ENCODE peak calls at places on chromosomes 2 and 18, in eight cellular contexts. One of them, this sample, is unnamed.

GRCh38 chr2:95356821-95357700 is 45.4 kb upstream of the FAHD2A start:
- DNase-seq in colonic mucosa: peak
- DNase-seq in OCI-LY7: no peak
- DNase-seq in IMR-90: no peak
- DNase-seq in CD4-positive, alpha-beta memory T cell: no peak
- DNase-seq in fibroblast of lung: no peak
- DNase-seq in CD8-positive, alpha-beta memory T cell: no peak
- DNase-seq in AG10803: no peak
- DNase-seq in this sample: no peak

GRCh38 chr2:289362-290089 is 1.6 kb upstream of the ALKAL2 start:
- DNase-seq in colonic mucosa: peak
- DNase-seq in OCI-LY7: no peak
- DNase-seq in IMR-90: peak
- DNase-seq in CD4-positive, alpha-beta memory T cell: peak
- DNase-seq in fibroblast of lung: peak
- DNase-seq in CD8-positive, alpha-beta memory T cell: no peak
- DNase-seq in AG10803: peak
- DNase-seq in this sample: peak

GRCh38 chr2:6780765-6781274 is 84.9 kb downstream of the CMPK2 start:
- DNase-seq in colonic mucosa: peak
- DNase-seq in OCI-LY7: peak
- DNase-seq in IMR-90: peak
- DNase-seq in CD4-positive, alpha-beta memory T cell: no peak
- DNase-seq in fibroblast of lung: peak
- DNase-seq in CD8-positive, alpha-beta memory T cell: no peak
- DNase-seq in AG10803: peak
- DNase-seq in this sample: peak

GRCh38 chr18:9731380-9731779 is 23.3 kb downstream of the RAB31 start:
- DNase-seq in colonic mucosa: no peak
- DNase-seq in OCI-LY7: no peak
- DNase-seq in IMR-90: peak
- DNase-seq in CD4-positive, alpha-beta memory T cell: no peak
- DNase-seq in fibroblast of lung: peak
- DNase-seq in CD8-positive, alpha-beta memory T cell: no peak
- DNase-seq in AG10803: peak
- DNase-seq in this sample: peak

GRCh38 chr2:191298306-191298705 is 53.1 kb downstream of the MYO1B start:
- DNase-seq in colonic mucosa: no peak
- DNase-seq in OCI-LY7: no peak
- DNase-seq in IMR-90: peak
- DNase-seq in CD4-positive, alpha-beta memory T cell: no peak
- DNase-seq in fibroblast of lung: no peak
- DNase-seq in CD8-positive, alpha-beta memory T cell: no peak
- DNase-seq in AG10803: peak
- DNase-seq in this sample: no peak

GRCh38 chr2:207227062-207227748 is 61.5 kb upstream of the KLF7 start:
- DNase-seq in colonic mucosa: no peak
- DNase-seq in OCI-LY7: no peak
- DNase-seq in IMR-90: peak
- DNase-seq in CD4-positive, alpha-beta memory T cell: no peak
- DNase-seq in fibroblast of lung: peak
- DNase-seq in CD8-positive, alpha-beta memory T cell: no peak
- DNase-seq in AG10803: peak
- DNase-seq in this sample: peak

GRCh38 chr2:226611944-226612318 is 187.7 kb downstream of the IRS1 start:
- DNase-seq in colonic mucosa: no peak
- DNase-seq in OCI-LY7: no peak
- DNase-seq in IMR-90: peak
- DNase-seq in CD4-positive, alpha-beta memory T cell: no peak
- DNase-seq in fibroblast of lung: peak
- DNase-seq in CD8-positive, alpha-beta memory T cell: no peak
- DNase-seq in AG10803: peak
- DNase-seq in this sample: no peak

GRCh38 chr2:67945976-67946375 is 116.8 kb downstream of the C1D start:
- DNase-seq in colonic mucosa: no peak
- DNase-seq in OCI-LY7: no peak
- DNase-seq in IMR-90: no peak
- DNase-seq in CD4-positive, alpha-beta memory T cell: no peak
- DNase-seq in fibroblast of lung: no peak
- DNase-seq in CD8-positive, alpha-beta memory T cell: no peak
- DNase-seq in AG10803: peak
- DNase-seq in this sample: no peak

GRCh38 chr2:233822781-233823730 is 31.3 kb downstream of the HJURP start:
- DNase-seq in colonic mucosa: no peak
- DNase-seq in OCI-LY7: no peak
- DNase-seq in IMR-90: no peak
- DNase-seq in CD4-positive, alpha-beta memory T cell: no peak
- DNase-seq in fibroblast of lung: no peak
- DNase-seq in CD8-positive, alpha-beta memory T cell: no peak
- DNase-seq in AG10803: no peak
- DNase-seq in this sample: no peak

GRCh38 chr2:47657886-47658577 is 124.9 kb upstream of the MSH6 start:
- DNase-seq in colonic mucosa: no peak
- DNase-seq in OCI-LY7: peak
- DNase-seq in IMR-90: no peak
- DNase-seq in CD4-positive, alpha-beta memory T cell: no peak
- DNase-seq in fibroblast of lung: no peak
- DNase-seq in CD8-positive, alpha-beta memory T cell: no peak
- DNase-seq in AG10803: no peak
- DNase-seq in this sample: no peak

GRCh38 chr2:241358470-241358869 is 2.4 kb downstream of the FARP2 start:
- DNase-seq in colonic mucosa: no peak
- DNase-seq in OCI-LY7: peak
- DNase-seq in IMR-90: no peak
- DNase-seq in CD4-positive, alpha-beta memory T cell: no peak
- DNase-seq in fibroblast of lung: no peak
- DNase-seq in CD8-positive, alpha-beta memory T cell: no peak
- DNase-seq in AG10803: no peak
- DNase-seq in this sample: peak

GRCh38 chr2:113847144-113847543 is 42.7 kb upstream of the ACTR3 start:
- DNase-seq in colonic mucosa: no peak
- DNase-seq in OCI-LY7: no peak
- DNase-seq in IMR-90: peak
- DNase-seq in CD4-positive, alpha-beta memory T cell: no peak
- DNase-seq in fibroblast of lung: peak
- DNase-seq in CD8-positive, alpha-beta memory T cell: no peak
- DNase-seq in AG10803: peak
- DNase-seq in this sample: peak

GRCh38 chr2:171923206-171923605 is 945 bp downstream of the HAT1 start:
- DNase-seq in colonic mucosa: peak
- DNase-seq in OCI-LY7: peak
- DNase-seq in IMR-90: peak
- DNase-seq in CD4-positive, alpha-beta memory T cell: no peak
- DNase-seq in fibroblast of lung: peak
- DNase-seq in CD8-positive, alpha-beta memory T cell: no peak
- DNase-seq in AG10803: peak
- DNase-seq in this sample: peak

GRCh38 chr2:238645095-238645494 is 202.8 kb upstream of the TWIST2 start:
- DNase-seq in colonic mucosa: no peak
- DNase-seq in OCI-LY7: no peak
- DNase-seq in IMR-90: no peak
- DNase-seq in CD4-positive, alpha-beta memory T cell: no peak
- DNase-seq in fibroblast of lung: no peak
- DNase-seq in CD8-positive, alpha-beta memory T cell: no peak
- DNase-seq in AG10803: no peak
- DNase-seq in this sample: no peak
- H3K4me3 ChIP-seq in colonic mucosa: no peak
- H3K4me3 ChIP-seq in OCI-LY7: no peak
- H3K4me3 ChIP-seq in IMR-90: no peak
- H3K4me3 ChIP-seq in CD4-positive, alpha-beta memory T cell: no peak
- H3K4me3 ChIP-seq in fibroblast of lung: no peak
- H3K4me3 ChIP-seq in CD8-positive, alpha-beta memory T cell: no peak
- H3K4me3 ChIP-seq in AG10803: no peak
- H3K4me3 ChIP-seq in this sample: no peak

GRCh38 chr2:65054749-65055426 is 1.3 kb upstream of the CEP68 start:
- DNase-seq in colonic mucosa: no peak
- DNase-seq in OCI-LY7: no peak
- DNase-seq in IMR-90: no peak
- DNase-seq in CD4-positive, alpha-beta memory T cell: no peak
- DNase-seq in fibroblast of lung: no peak
- DNase-seq in CD8-positive, alpha-beta memory T cell: no peak
- DNase-seq in AG10803: no peak
- DNase-seq in this sample: no peak
- H3K4me3 ChIP-seq in colonic mucosa: no peak
- H3K4me3 ChIP-seq in OCI-LY7: peak
- H3K4me3 ChIP-seq in IMR-90: no peak
- H3K4me3 ChIP-seq in CD4-positive, alpha-beta memory T cell: no peak
- H3K4me3 ChIP-seq in fibroblast of lung: no peak
- H3K4me3 ChIP-seq in CD8-positive, alpha-beta memory T cell: peak
- H3K4me3 ChIP-seq in AG10803: no peak
- H3K4me3 ChIP-seq in this sample: no peak

GRCh38 chr18:44811586-44812125 is 131.0 kb downstream of the SETBP1 start:
- DNase-seq in colonic mucosa: no peak
- DNase-seq in OCI-LY7: no peak
- DNase-seq in IMR-90: no peak
- DNase-seq in CD4-positive, alpha-beta memory T cell: no peak
- DNase-seq in fibroblast of lung: no peak
- DNase-seq in CD8-positive, alpha-beta memory T cell: no peak
- DNase-seq in AG10803: no peak
- DNase-seq in this sample: no peak

GRCh38 chr18:44815108-44815507 is 134.4 kb downstream of the SETBP1 start:
- DNase-seq in colonic mucosa: no peak
- DNase-seq in OCI-LY7: no peak
- DNase-seq in IMR-90: no peak
- DNase-seq in CD4-positive, alpha-beta memory T cell: no peak
- DNase-seq in fibroblast of lung: no peak
- DNase-seq in CD8-positive, alpha-beta memory T cell: no peak
- DNase-seq in AG10803: no peak
- DNase-seq in this sample: no peak

GRCh38 chr18:44816028-44816427 is 135.3 kb downstream of the SETBP1 start:
- DNase-seq in colonic mucosa: no peak
- DNase-seq in OCI-LY7: no peak
- DNase-seq in IMR-90: no peak
- DNase-seq in CD4-positive, alpha-beta memory T cell: no peak
- DNase-seq in fibroblast of lung: no peak
- DNase-seq in CD8-positive, alpha-beta memory T cell: no peak
- DNase-seq in AG10803: no peak
- DNase-seq in this sample: no peak

GRCh38 chr18:44812426-44812825 is 131.7 kb downstream of the SETBP1 start:
- DNase-seq in colonic mucosa: no peak
- DNase-seq in OCI-LY7: no peak
- DNase-seq in IMR-90: no peak
- DNase-seq in CD4-positive, alpha-beta memory T cell: no peak
- DNase-seq in fibroblast of lung: no peak
- DNase-seq in CD8-positive, alpha-beta memory T cell: no peak
- DNase-seq in AG10803: no peak
- DNase-seq in this sample: no peak

GRCh38 chr18:44813586-44813985 is 132.9 kb downstream of the SETBP1 start:
- DNase-seq in colonic mucosa: no peak
- DNase-seq in OCI-LY7: no peak
- DNase-seq in IMR-90: no peak
- DNase-seq in CD4-positive, alpha-beta memory T cell: no peak
- DNase-seq in fibroblast of lung: no peak
- DNase-seq in CD8-positive, alpha-beta memory T cell: no peak
- DNase-seq in AG10803: peak
- DNase-seq in this sample: no peak
- H3K4me3 ChIP-seq in colonic mucosa: no peak
- H3K4me3 ChIP-seq in OCI-LY7: no peak
- H3K4me3 ChIP-seq in IMR-90: no peak
- H3K4me3 ChIP-seq in CD4-positive, alpha-beta memory T cell: no peak
- H3K4me3 ChIP-seq in fibroblast of lung: no peak
- H3K4me3 ChIP-seq in CD8-positive, alpha-beta memory T cell: no peak
- H3K4me3 ChIP-seq in AG10803: no peak
- H3K4me3 ChIP-seq in this sample: no peak

DNA sequence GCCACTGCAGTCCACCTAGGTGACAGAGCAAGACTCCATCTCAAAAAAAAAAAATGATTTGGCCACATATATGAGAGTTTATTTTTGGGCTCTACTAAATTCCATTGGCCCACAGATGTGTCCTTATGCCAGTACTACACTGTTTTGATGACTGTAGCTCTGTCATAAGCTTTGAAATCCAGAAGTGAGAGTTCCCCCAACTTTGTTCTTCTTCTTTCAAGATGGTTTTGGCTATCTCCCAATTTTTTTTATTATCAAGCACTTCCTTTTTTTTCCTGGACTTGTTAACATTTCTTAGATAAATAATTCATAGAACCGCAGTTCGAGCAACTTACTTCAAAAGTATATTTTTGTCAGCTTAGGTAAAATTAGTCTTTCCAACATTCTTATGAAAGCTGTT is 96.9 kb downstream of the TSHZ1 start:
- DNase-seq in colonic mucosa: no peak
- DNase-seq in OCI-LY7: no peak
- DNase-seq in IMR-90: no peak
- DNase-seq in CD4-positive, alpha-beta memory T cell: no peak
- DNase-seq in fibroblast of lung: no peak
- DNase-seq in CD8-positive, alpha-beta memory T cell: no peak
- DNase-seq in AG10803: no peak
- DNase-seq in this sample: no peak
- H3K4me3 ChIP-seq in colonic mucosa: no peak
- H3K4me3 ChIP-seq in OCI-LY7: no peak
- H3K4me3 ChIP-seq in IMR-90: no peak
- H3K4me3 ChIP-seq in CD4-positive, alpha-beta memory T cell: no peak
- H3K4me3 ChIP-seq in fibroblast of lung: no peak
- H3K4me3 ChIP-seq in CD8-positive, alpha-beta memory T cell: no peak
- H3K4me3 ChIP-seq in AG10803: no peak
- H3K4me3 ChIP-seq in this sample: no peak

This sample was measured in adrenal gland.